ENCODE peak calls at places on chromosomes 5 and 9, in four cellular contexts. One of them, this sample, is unnamed.
A peak's percentile ranks its signal among the peaks of the same experiment; 100 is the strongest.

GRCh38 chr9:131278421-131279111 is 2.3 kb upstream of the FAM78A start:
- DNase-seq in RPMI8226: no peak
- DNase-seq in stimulated activated CD4-positive, alpha-beta T cell treated with anti-CD3 and anti-CD28 coated beads, Interleukin-12 subunit alpha, Interleukin-12 subunit beta, amount 100 ng/mL, for 48 hours: no peak
- DNase-seq in naive thymus-derived CD4-positive, alpha-beta T cell: peak; percentile 66
- DNase-seq in this sample: no peak

GRCh38 chr5:143170104-143170503 is 233.4 kb downstream of the NR3C1 start:
- DNase-seq in RPMI8226: peak; percentile 91
- DNase-seq in stimulated activated CD4-positive, alpha-beta T cell treated with anti-CD3 and anti-CD28 coated beads, Interleukin-12 subunit alpha, Interleukin-12 subunit beta, amount 100 ng/mL, for 48 hours: no peak
- DNase-seq in naive thymus-derived CD4-positive, alpha-beta T cell: no peak
- DNase-seq in this sample: peak; percentile 31

GRCh38 chr5:109962882-109963603 is 273.3 kb downstream of the MAN2A1 start:
- DNase-seq in RPMI8226: no peak
- DNase-seq in stimulated activated CD4-positive, alpha-beta T cell treated with anti-CD3 and anti-CD28 coated beads, Interleukin-12 subunit alpha, Interleukin-12 subunit beta, amount 100 ng/mL, for 48 hours: no peak
- DNase-seq in naive thymus-derived CD4-positive, alpha-beta T cell: no peak
- DNase-seq in this sample: no peak

GRCh38 chr5:147098233-147098790 is 136.5 kb upstream of the STK32A start:
- DNase-seq in RPMI8226: peak; percentile 33
- DNase-seq in stimulated activated CD4-positive, alpha-beta T cell treated with anti-CD3 and anti-CD28 coated beads, Interleukin-12 subunit alpha, Interleukin-12 subunit beta, amount 100 ng/mL, for 48 hours: peak; percentile 0
- DNase-seq in naive thymus-derived CD4-positive, alpha-beta T cell: no peak
- DNase-seq in this sample: peak; percentile 48

GRCh38 chr9:124011460-124012301 is at the start of gene LHX2:
- DNase-seq in RPMI8226: peak; percentile 81
- DNase-seq in stimulated activated CD4-positive, alpha-beta T cell treated with anti-CD3 and anti-CD28 coated beads, Interleukin-12 subunit alpha, Interleukin-12 subunit beta, amount 100 ng/mL, for 48 hours: peak; percentile 34
- DNase-seq in naive thymus-derived CD4-positive, alpha-beta T cell: no peak
- DNase-seq in this sample: peak; percentile 69

GRCh38 chr9:134491856-134492255 is 149.7 kb upstream of the COL5A1 start:
- DNase-seq in RPMI8226: no peak
- DNase-seq in stimulated activated CD4-positive, alpha-beta T cell treated with anti-CD3 and anti-CD28 coated beads, Interleukin-12 subunit alpha, Interleukin-12 subunit beta, amount 100 ng/mL, for 48 hours: no peak
- DNase-seq in naive thymus-derived CD4-positive, alpha-beta T cell: no peak
- DNase-seq in this sample: no peak

GRCh38 chr5:159395202-159395601 is 64.9 kb upstream of the IL12B start:
- DNase-seq in RPMI8226: no peak
- DNase-seq in stimulated activated CD4-positive, alpha-beta T cell treated with anti-CD3 and anti-CD28 coated beads, Interleukin-12 subunit alpha, Interleukin-12 subunit beta, amount 100 ng/mL, for 48 hours: no peak
- DNase-seq in naive thymus-derived CD4-positive, alpha-beta T cell: no peak
- DNase-seq in this sample: no peak

GRCh38 chr5:55575815-55576583 is 41.2 kb upstream of the PLPP1 start:
- DNase-seq in RPMI8226: no peak
- DNase-seq in stimulated activated CD4-positive, alpha-beta T cell treated with anti-CD3 and anti-CD28 coated beads, Interleukin-12 subunit alpha, Interleukin-12 subunit beta, amount 100 ng/mL, for 48 hours: no peak
- DNase-seq in naive thymus-derived CD4-positive, alpha-beta T cell: no peak
- DNase-seq in this sample: no peak

GRCh38 chr5:61346511-61346910 is 14.5 kb downstream of the ZSWIM6 start:
- DNase-seq in RPMI8226: no peak
- DNase-seq in stimulated activated CD4-positive, alpha-beta T cell treated with anti-CD3 and anti-CD28 coated beads, Interleukin-12 subunit alpha, Interleukin-12 subunit beta, amount 100 ng/mL, for 48 hours: no peak
- DNase-seq in naive thymus-derived CD4-positive, alpha-beta T cell: no peak
- DNase-seq in this sample: no peak

GRCh38 chr5:139275536-139276297 is 17.8 kb upstream of the MATR3 start:
- DNase-seq in RPMI8226: peak; percentile 73
- DNase-seq in stimulated activated CD4-positive, alpha-beta T cell treated with anti-CD3 and anti-CD28 coated beads, Interleukin-12 subunit alpha, Interleukin-12 subunit beta, amount 100 ng/mL, for 48 hours: no peak
- DNase-seq in naive thymus-derived CD4-positive, alpha-beta T cell: no peak
- DNase-seq in this sample: no peak

GRCh38 chr9:130535818-130536521 is 43.4 kb upstream of the FUBP3 start:
- DNase-seq in RPMI8226: no peak
- DNase-seq in stimulated activated CD4-positive, alpha-beta T cell treated with anti-CD3 and anti-CD28 coated beads, Interleukin-12 subunit alpha, Interleukin-12 subunit beta, amount 100 ng/mL, for 48 hours: no peak
- DNase-seq in naive thymus-derived CD4-positive, alpha-beta T cell: no peak
- DNase-seq in this sample: peak; percentile 46

GRCh38 chr9:77211561-77211960 is 34.2 kb downstream of the VPS13A start:
- DNase-seq in RPMI8226: no peak
- DNase-seq in stimulated activated CD4-positive, alpha-beta T cell treated with anti-CD3 and anti-CD28 coated beads, Interleukin-12 subunit alpha, Interleukin-12 subunit beta, amount 100 ng/mL, for 48 hours: no peak
- DNase-seq in naive thymus-derived CD4-positive, alpha-beta T cell: no peak
- DNase-seq in this sample: no peak

GRCh38 chr5:168401880-168402279 is 84.4 kb upstream of the RARS1 start:
- DNase-seq in RPMI8226: no peak
- DNase-seq in stimulated activated CD4-positive, alpha-beta T cell treated with anti-CD3 and anti-CD28 coated beads, Interleukin-12 subunit alpha, Interleukin-12 subunit beta, amount 100 ng/mL, for 48 hours: no peak
- DNase-seq in naive thymus-derived CD4-positive, alpha-beta T cell: no peak
- DNase-seq in this sample: no peak

GRCh38 chr9:14391620-14392019 is 77.7 kb upstream of the NFIB start:
- DNase-seq in RPMI8226: no peak
- DNase-seq in stimulated activated CD4-positive, alpha-beta T cell treated with anti-CD3 and anti-CD28 coated beads, Interleukin-12 subunit alpha, Interleukin-12 subunit beta, amount 100 ng/mL, for 48 hours: no peak
- DNase-seq in naive thymus-derived CD4-positive, alpha-beta T cell: no peak
- DNase-seq in this sample: no peak

GRCh38 chr5:40273936-40274335 is 405.8 kb upstream of the PTGER4 start:
- DNase-seq in RPMI8226: no peak
- DNase-seq in stimulated activated CD4-positive, alpha-beta T cell treated with anti-CD3 and anti-CD28 coated beads, Interleukin-12 subunit alpha, Interleukin-12 subunit beta, amount 100 ng/mL, for 48 hours: no peak
- DNase-seq in naive thymus-derived CD4-positive, alpha-beta T cell: no peak
- DNase-seq in this sample: no peak

GRCh38 chr5:125054106-125054505 is 307.7 kb upstream of the ZNF608 start:
- DNase-seq in RPMI8226: no peak
- DNase-seq in stimulated activated CD4-positive, alpha-beta T cell treated with anti-CD3 and anti-CD28 coated beads, Interleukin-12 subunit alpha, Interleukin-12 subunit beta, amount 100 ng/mL, for 48 hours: no peak
- DNase-seq in naive thymus-derived CD4-positive, alpha-beta T cell: no peak
- DNase-seq in this sample: no peak

GRCh38 chr5:172899436-172899835 is 59.8 kb upstream of the RPL26L1 start:
- DNase-seq in RPMI8226: no peak
- DNase-seq in stimulated activated CD4-positive, alpha-beta T cell treated with anti-CD3 and anti-CD28 coated beads, Interleukin-12 subunit alpha, Interleukin-12 subunit beta, amount 100 ng/mL, for 48 hours: no peak
- DNase-seq in naive thymus-derived CD4-positive, alpha-beta T cell: no peak
- DNase-seq in this sample: no peak

GRCh38 chr5:172902497-172903472 is 56.4 kb upstream of the RPL26L1 start:
- DNase-seq in RPMI8226: no peak
- DNase-seq in stimulated activated CD4-positive, alpha-beta T cell treated with anti-CD3 and anti-CD28 coated beads, Interleukin-12 subunit alpha, Interleukin-12 subunit beta, amount 100 ng/mL, for 48 hours: no peak
- DNase-seq in naive thymus-derived CD4-positive, alpha-beta T cell: no peak
- DNase-seq in this sample: peak; percentile 81

GRCh38 chr5:100691085-100691484 is 155.9 kb downstream of the FAM174A start:
- DNase-seq in RPMI8226: no peak
- DNase-seq in stimulated activated CD4-positive, alpha-beta T cell treated with anti-CD3 and anti-CD28 coated beads, Interleukin-12 subunit alpha, Interleukin-12 subunit beta, amount 100 ng/mL, for 48 hours: no peak
- DNase-seq in naive thymus-derived CD4-positive, alpha-beta T cell: no peak
- DNase-seq in this sample: no peak

GRCh38 chr9:34564617-34565016 is 24.9 kb downstream of the CNTFR start:
- DNase-seq in RPMI8226: no peak
- DNase-seq in stimulated activated CD4-positive, alpha-beta T cell treated with anti-CD3 and anti-CD28 coated beads, Interleukin-12 subunit alpha, Interleukin-12 subunit beta, amount 100 ng/mL, for 48 hours: no peak
- DNase-seq in naive thymus-derived CD4-positive, alpha-beta T cell: no peak
- DNase-seq in this sample: no peak

GRCh38 chr9:5263568-5264218 is 32.5 kb downstream of the INSL4 start:
- DNase-seq in RPMI8226: peak; percentile 12
- DNase-seq in stimulated activated CD4-positive, alpha-beta T cell treated with anti-CD3 and anti-CD28 coated beads, Interleukin-12 subunit alpha, Interleukin-12 subunit beta, amount 100 ng/mL, for 48 hours: no peak
- DNase-seq in naive thymus-derived CD4-positive, alpha-beta T cell: peak; percentile 8
- DNase-seq in this sample: peak; percentile 11

GRCh38 chr9:133783331-133783731 is 45.2 kb upstream of the SARDH start:
- DNase-seq in RPMI8226: no peak
- DNase-seq in stimulated activated CD4-positive, alpha-beta T cell treated with anti-CD3 and anti-CD28 coated beads, Interleukin-12 subunit alpha, Interleukin-12 subunit beta, amount 100 ng/mL, for 48 hours: no peak
- DNase-seq in naive thymus-derived CD4-positive, alpha-beta T cell: no peak
- DNase-seq in this sample: no peak

GRCh38 chr5:141349917-141350619 is at the start of gene PCDHGB1:
- DNase-seq in RPMI8226: peak; percentile 77
- DNase-seq in stimulated activated CD4-positive, alpha-beta T cell treated with anti-CD3 and anti-CD28 coated beads, Interleukin-12 subunit alpha, Interleukin-12 subunit beta, amount 100 ng/mL, for 48 hours: no peak
- DNase-seq in naive thymus-derived CD4-positive, alpha-beta T cell: no peak
- DNase-seq in this sample: peak; percentile 31

GRCh38 chr9:30020161-30020560 is 2364.3 kb upstream of the ACO1 start:
- DNase-seq in RPMI8226: no peak
- DNase-seq in stimulated activated CD4-positive, alpha-beta T cell treated with anti-CD3 and anti-CD28 coated beads, Interleukin-12 subunit alpha, Interleukin-12 subunit beta, amount 100 ng/mL, for 48 hours: no peak
- DNase-seq in naive thymus-derived CD4-positive, alpha-beta T cell: no peak
- DNase-seq in this sample: no peak

GRCh38 chr5:173472164-173472563 is 143.9 kb upstream of the STC2 start:
- DNase-seq in RPMI8226: no peak
- DNase-seq in stimulated activated CD4-positive, alpha-beta T cell treated with anti-CD3 and anti-CD28 coated beads, Interleukin-12 subunit alpha, Interleukin-12 subunit beta, amount 100 ng/mL, for 48 hours: no peak
- DNase-seq in naive thymus-derived CD4-positive, alpha-beta T cell: no peak
- DNase-seq in this sample: peak; percentile 83

GRCh38 chr5:139708877-139709586 is 60.9 kb downstream of the CXXC5 start:
- DNase-seq in RPMI8226: no peak
- DNase-seq in stimulated activated CD4-positive, alpha-beta T cell treated with anti-CD3 and anti-CD28 coated beads, Interleukin-12 subunit alpha, Interleukin-12 subunit beta, amount 100 ng/mL, for 48 hours: no peak
- DNase-seq in naive thymus-derived CD4-positive, alpha-beta T cell: no peak
- DNase-seq in this sample: peak; percentile 71

GRCh38 chr5:154813736-154814135 is 36.7 kb downstream of the FAXDC2 start:
- DNase-seq in RPMI8226: no peak
- DNase-seq in stimulated activated CD4-positive, alpha-beta T cell treated with anti-CD3 and anti-CD28 coated beads, Interleukin-12 subunit alpha, Interleukin-12 subunit beta, amount 100 ng/mL, for 48 hours: no peak
- DNase-seq in naive thymus-derived CD4-positive, alpha-beta T cell: peak; percentile 29
- DNase-seq in this sample: no peak

GRCh38 chr5:137291436-137291835 is 207.7 kb downstream of the SPOCK1 start:
- DNase-seq in RPMI8226: no peak
- DNase-seq in stimulated activated CD4-positive, alpha-beta T cell treated with anti-CD3 and anti-CD28 coated beads, Interleukin-12 subunit alpha, Interleukin-12 subunit beta, amount 100 ng/mL, for 48 hours: no peak
- DNase-seq in naive thymus-derived CD4-positive, alpha-beta T cell: no peak
- DNase-seq in this sample: no peak

GRCh38 chr5:127425868-127426267 is 91.6 kb upstream of the PRRC1 start:
- DNase-seq in RPMI8226: no peak
- DNase-seq in stimulated activated CD4-positive, alpha-beta T cell treated with anti-CD3 and anti-CD28 coated beads, Interleukin-12 subunit alpha, Interleukin-12 subunit beta, amount 100 ng/mL, for 48 hours: no peak
- DNase-seq in naive thymus-derived CD4-positive, alpha-beta T cell: no peak
- DNase-seq in this sample: no peak

GRCh38 chr9:81032030-81032572 is 657.2 kb downstream of the TLE1 start:
- DNase-seq in RPMI8226: no peak
- DNase-seq in stimulated activated CD4-positive, alpha-beta T cell treated with anti-CD3 and anti-CD28 coated beads, Interleukin-12 subunit alpha, Interleukin-12 subunit beta, amount 100 ng/mL, for 48 hours: no peak
- DNase-seq in naive thymus-derived CD4-positive, alpha-beta T cell: no peak
- DNase-seq in this sample: no peak

GRCh38 chr9:109953813-109954489 is 174.0 kb downstream of the PALM2AKAP2 start:
- DNase-seq in RPMI8226: no peak
- DNase-seq in stimulated activated CD4-positive, alpha-beta T cell treated with anti-CD3 and anti-CD28 coated beads, Interleukin-12 subunit alpha, Interleukin-12 subunit beta, amount 100 ng/mL, for 48 hours: no peak
- DNase-seq in naive thymus-derived CD4-positive, alpha-beta T cell: no peak
- DNase-seq in this sample: no peak

GRCh38 chr5:103607346-103607745 is 44.8 kb upstream of the NUDT12 start:
- DNase-seq in RPMI8226: no peak
- DNase-seq in stimulated activated CD4-positive, alpha-beta T cell treated with anti-CD3 and anti-CD28 coated beads, Interleukin-12 subunit alpha, Interleukin-12 subunit beta, amount 100 ng/mL, for 48 hours: no peak
- DNase-seq in naive thymus-derived CD4-positive, alpha-beta T cell: no peak
- DNase-seq in this sample: no peak

GRCh38 chr5:24110019-24110615 is 534.7 kb downstream of the CDH10 start:
- DNase-seq in RPMI8226: peak; percentile 6
- DNase-seq in stimulated activated CD4-positive, alpha-beta T cell treated with anti-CD3 and anti-CD28 coated beads, Interleukin-12 subunit alpha, Interleukin-12 subunit beta, amount 100 ng/mL, for 48 hours: no peak
- DNase-seq in naive thymus-derived CD4-positive, alpha-beta T cell: no peak
- DNase-seq in this sample: peak; percentile 55

GRCh38 chr5:28734396-28734795 is 1696.0 kb upstream of the CDH9 start:
- DNase-seq in RPMI8226: no peak
- DNase-seq in stimulated activated CD4-positive, alpha-beta T cell treated with anti-CD3 and anti-CD28 coated beads, Interleukin-12 subunit alpha, Interleukin-12 subunit beta, amount 100 ng/mL, for 48 hours: no peak
- DNase-seq in naive thymus-derived CD4-positive, alpha-beta T cell: no peak
- DNase-seq in this sample: no peak

GRCh38 chr5:164962302-164962961 is 1457.0 kb downstream of the MAT2B start:
- DNase-seq in RPMI8226: no peak
- DNase-seq in stimulated activated CD4-positive, alpha-beta T cell treated with anti-CD3 and anti-CD28 coated beads, Interleukin-12 subunit alpha, Interleukin-12 subunit beta, amount 100 ng/mL, for 48 hours: no peak
- DNase-seq in naive thymus-derived CD4-positive, alpha-beta T cell: no peak
- DNase-seq in this sample: no peak

GRCh38 chr5:157475432-157475831 is 15.4 kb downstream of the NIPAL4 start:
- DNase-seq in RPMI8226: no peak
- DNase-seq in stimulated activated CD4-positive, alpha-beta T cell treated with anti-CD3 and anti-CD28 coated beads, Interleukin-12 subunit alpha, Interleukin-12 subunit beta, amount 100 ng/mL, for 48 hours: no peak
- DNase-seq in naive thymus-derived CD4-positive, alpha-beta T cell: no peak
- DNase-seq in this sample: no peak

GRCh38 chr5:138569759-138570158 is 5.4 kb downstream of the HSPA9 start:
- DNase-seq in RPMI8226: no peak
- DNase-seq in stimulated activated CD4-positive, alpha-beta T cell treated with anti-CD3 and anti-CD28 coated beads, Interleukin-12 subunit alpha, Interleukin-12 subunit beta, amount 100 ng/mL, for 48 hours: no peak
- DNase-seq in naive thymus-derived CD4-positive, alpha-beta T cell: no peak
- DNase-seq in this sample: no peak

GRCh38 chr5:10351199-10351881 is 2.2 kb upstream of the MARCHF6 start:
- DNase-seq in RPMI8226: no peak
- DNase-seq in stimulated activated CD4-positive, alpha-beta T cell treated with anti-CD3 and anti-CD28 coated beads, Interleukin-12 subunit alpha, Interleukin-12 subunit beta, amount 100 ng/mL, for 48 hours: no peak
- DNase-seq in naive thymus-derived CD4-positive, alpha-beta T cell: no peak
- DNase-seq in this sample: peak; percentile 87